ENCODE peak calls at places on chromosomes 4 and X, in four cellular contexts. U is GM12878, M is K562, K is HepG2. G is an unnamed sample.

GRCh38 chr4:155392486-155393184 is 15.9 kb upstream of the MAP9 start:
- DNase-seq in U (no peak), M (no peak), K (peak), G (no peak)

GRCh38 chr4:88807499-88807898 is 109.9 kb upstream of the NAP1L5 start:
- DNase-seq in U (no peak), M (no peak), K (no peak), G (no peak)

GRCh38 chr4:31545755-31546154 is 825.6 kb downstream of the PCDH7 start:
- DNase-seq in U (no peak), M (no peak), K (no peak), G (no peak)

GRCh38 chrX:81259008-81259713 is 57.3 kb downstream of the SH3BGRL start:
- DNase-seq in U (no peak), M (no peak), K (no peak), G (no peak)

GRCh38 chr4:98938386-98938785 is 9.5 kb upstream of the EIF4E start:
- DNase-seq in U (no peak), M (no peak), K (no peak), G (no peak)

GRCh38 chr4:74615411-74615810 is 170.5 kb downstream of the AREG start:
- DNase-seq in U (no peak), M (no peak), K (no peak), G (no peak)

GRCh38 chrX:152635941-152636340 is 1.8 kb upstream of the GABRQ start:
- DNase-seq in U (no peak), M (peak), K (peak), G (peak)

GRCh38 chr4:169163495-169163894 is 107.3 kb downstream of the SH3RF1 start:
- DNase-seq in U (no peak), M (no peak), K (no peak), G (no peak)

GRCh38 chrX:150324035-150324728 is 38.9 kb upstream of the MAMLD1 start:
- DNase-seq in U (no peak), M (no peak), K (peak), G (no peak)

GRCh38 chr4:110155632-110156031 is 42.8 kb downstream of the ELOVL6 start:
- DNase-seq in U (no peak), M (no peak), K (no peak), G (no peak)

GRCh38 chr4:119025440-119025839 is 110.2 kb upstream of the MYOZ2 start:
- DNase-seq in U (no peak), M (no peak), K (no peak), G (no peak)

GRCh38 chrX:69036674-69037573 is 128.3 kb downstream of the PJA1 start:
- DNase-seq in U (no peak), M (no peak), K (no peak), G (no peak)

GRCh38 chrX:63506320-63506719 is 155.2 kb upstream of the SPIN4 start:
- DNase-seq in U (no peak), M (peak), K (peak), G (no peak)

GRCh38 chrX:119604778-119605177 is 1.4 kb downstream of the NKRF start:
- DNase-seq in U (no peak), M (no peak), K (no peak), G (no peak)

GRCh38 chr4:13656569-13656988 is 29.1 kb upstream of the BOD1L1 start:
- DNase-seq in U (peak), M (peak), K (peak), G (peak)

GRCh38 chr4:95289028-95289634 is 259.6 kb downstream of the UNC5C start:
- DNase-seq in U (no peak), M (peak), K (no peak), G (no peak)

GRCh38 chr4:182880387-182881356 is 36.5 kb downstream of the DCTD start:
- DNase-seq in U (no peak), M (no peak), K (peak), G (no peak)

GRCh38 chr4:183571350-183572076 is 66.7 kb downstream of the ING2 start:
- DNase-seq in U (no peak), M (no peak), K (peak), G (no peak)

GRCh38 chr4:72207196-72207595 is 175.4 kb downstream of the NPFFR2 start:
- DNase-seq in U (no peak), M (no peak), K (no peak), G (no peak)

GRCh38 chr4:56215901-56216300 is 171.4 kb downstream of the AASDH start:
- DNase-seq in U (no peak), M (no peak), K (no peak), G (no peak)

GRCh38 chr4:140028676-140029407 is 125.1 kb downstream of the MAML3 start:
- DNase-seq in U (no peak), M (no peak), K (no peak), G (no peak)

GRCh38 chr4:13922873-13923645 is 295.5 kb upstream of the BOD1L1 start:
- DNase-seq in U (no peak), M (no peak), K (no peak), G (no peak)

GRCh38 chr4:123835852-123836251 is 439.3 kb downstream of the SPRY1 start:
- DNase-seq in U (no peak), M (no peak), K (no peak), G (no peak)

GRCh38 chrX:37652589-37653271 is 32.9 kb upstream of the XK start:
- DNase-seq in U (no peak), M (peak), K (no peak), G (no peak)

GRCh38 chr4:177554966-177555574 is 112.8 kb upstream of the AGA start:
- DNase-seq in U (no peak), M (peak), K (no peak), G (no peak)

GRCh38 chrX:131225078-131225477 is 64.0 kb downstream of the IGSF1 start:
- DNase-seq in U (no peak), M (no peak), K (no peak), G (no peak)

GRCh38 chrX:45743081-45743533 is 542.4 kb upstream of the DIPK2B start:
- DNase-seq in U (no peak), M (no peak), K (peak), G (peak)

GRCh38 chrX:153953892-153954617 is 9.6 kb upstream of the RENBP start:
- DNase-seq in U (no peak), M (no peak), K (no peak), G (no peak)
- TF ChIP-seq SP1 in U (no peak), M (no peak), K (no peak), G (no peak)

GRCh38 chr4:40856836-40857362 is 107.1 kb downstream of the NSUN7 start:
- DNase-seq in U (no peak), M (peak), K (no peak), G (peak)
- TF ChIP-seq NR2C2 in U (no peak), M (no peak), K (no peak), G (no peak)

DNA sequence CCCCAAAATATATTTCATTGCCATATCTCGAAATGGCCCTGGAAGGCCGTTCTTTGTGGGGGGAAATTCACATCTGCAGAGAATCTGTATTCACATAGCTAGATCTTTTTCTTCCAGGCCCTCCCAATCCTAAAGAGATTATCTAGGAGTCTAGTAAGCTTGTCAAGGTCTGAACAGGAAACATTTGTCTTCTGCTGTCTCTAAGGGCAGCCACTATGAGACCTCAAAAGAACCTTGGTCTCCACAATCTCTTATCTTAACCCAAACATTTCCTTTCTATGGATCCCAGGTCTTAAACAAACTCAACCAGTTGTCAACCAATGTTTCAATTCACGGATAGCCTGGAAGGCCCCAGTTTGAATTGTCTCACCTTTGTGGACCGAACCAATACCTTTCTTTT is 45.0 kb downstream of the CRLF2 start:
- DNase-seq in U (no peak), M (no peak), K (no peak), G (no peak)
- TF ChIP-seq SP1 in U (no peak), M (no peak), K (no peak), G (no peak)

GRCh38 chr4:592825-593520 is 16.9 kb upstream of the TMEM271 start:
- DNase-seq in U (no peak), M (no peak), K (no peak), G (no peak)
- TF ChIP-seq NR2C2 in U (no peak), M (no peak), K (no peak), G (no peak)

GRCh38 chr4:15779789-15780188 is 1.7 kb downstream of the CD38 start:
- DNase-seq in U (no peak), M (no peak), K (no peak), G (no peak)
- TF ChIP-seq SP1 in U (no peak), M (no peak), K (no peak), G (no peak)

GRCh38 chr4:165115301-165115700 is 2.6 kb upstream of the TMEM192 start:
- DNase-seq in U (no peak), M (no peak), K (no peak), G (no peak)

GRCh38 chr4:165112258-165113156 is at the start of gene TMEM192:
- DNase-seq in U (peak), M (peak), K (peak), G (peak)

GRCh38 chr4:165106518-165106917 is 6.1 kb downstream of the TMEM192 start:
- DNase-seq in U (no peak), M (no peak), K (no peak), G (no peak)

DNA sequence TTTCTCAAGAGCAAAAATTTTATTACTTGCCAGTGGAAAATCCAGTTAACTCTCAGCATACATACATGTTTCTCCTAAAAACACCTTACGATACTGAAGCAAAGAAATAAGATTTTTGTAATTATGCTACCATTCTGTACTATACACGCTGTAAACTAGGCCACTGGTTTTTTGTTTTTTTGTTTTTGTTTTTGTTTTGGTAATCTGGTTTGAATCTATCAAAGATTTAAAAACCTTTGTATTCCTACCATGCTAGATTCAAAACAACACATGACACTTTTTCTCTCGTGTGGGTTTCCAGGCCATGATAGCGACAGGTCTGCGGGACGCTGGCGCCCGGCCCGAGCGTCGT is 778 bp downstream of the TMEM192 start:
- DNase-seq in U (no peak), M (no peak), K (no peak), G (no peak)
- TF ChIP-seq NR2C2 in U (no peak), M (no peak), K (no peak), G (no peak)

GRCh38 chrX:107709266-107709795 is 66.3 kb downstream of the TSC22D3 start:
- DNase-seq in U (no peak), M (no peak), K (no peak), G (no peak)
- TF ChIP-seq SP1 in U (no peak), M (no peak), K (no peak), G (no peak)

G was measured in WTC11.